ENCODE peak calls at places on chromosomes 16 and 17, in six cellular contexts. Q is IMR-90; L is CD8-positive, alpha-beta T cell; G is CD4-positive, alpha-beta T cell; X is testis; E is AG04450. U is an unnamed sample.

GRCh38 chr16:10321407-10322397 is 64.2 kb upstream of the ATF7IP2 start:
- DNase-seq in Q (no peak), L (no peak), G (no peak), X (peak; percentile 47), E (no peak), U (no peak)

GRCh38 chr17:76076765-76077581 is 2.0 kb upstream of the ZACN start:
- DNase-seq in Q (peak; percentile 41), L (peak; percentile 32), G (peak; percentile 52), X (no peak), E (no peak), U (no peak)

GRCh38 chr16:57235128-57236092 is 9.6 kb upstream of the ARL2BP start:
- DNase-seq in Q (peak; percentile 87), L (no peak), G (no peak), X (no peak), E (peak; percentile 15), U (no peak)

GRCh38 chr16:19753815-19754643 is 36.0 kb downstream of the IQCK start:
- DNase-seq in Q (peak; percentile 83), L (no peak), G (no peak), X (no peak), E (no peak), U (no peak)

GRCh38 chr16:90016339-90016950 is 2.8 kb downstream of the DBNDD1 start:
- DNase-seq in Q (no peak), L (no peak), G (no peak), X (no peak), E (no peak), U (no peak)

GRCh38 chr17:50719924-50720805 is 762 bp downstream of the LUC7L3 start:
- DNase-seq in Q (no peak), L (no peak), G (no peak), X (no peak), E (no peak), U (peak; percentile 15)

GRCh38 chr17:41959336-41960095 is 7.1 kb upstream of the CNP start:
- DNase-seq in Q (peak; percentile 66), L (no peak), G (no peak), X (peak; percentile 77), E (peak; percentile 15), U (no peak)

GRCh38 chr16:62190426-62190825 is 154.2 kb upstream of the CDH8 start:
- DNase-seq in Q (no peak), L (no peak), G (no peak), X (peak; percentile 18), E (no peak), U (no peak)

GRCh38 chr16:50093607-50094570 is 28.1 kb downstream of the HEATR3 start:
- DNase-seq in Q (no peak), L (no peak), G (no peak), X (peak; percentile 58), E (no peak), U (peak; percentile 73)

GRCh38 chr17:77437747-77438146 is 297.0 kb downstream of the SEC14L1 start:
- DNase-seq in Q (no peak), L (no peak), G (no peak), X (no peak), E (no peak), U (no peak)
- H3K27ac ChIP-seq in Q (no peak overlapping the region), L (peak overlapping the region; percentile 39), G (peak overlapping the region; percentile 98), X (no peak overlapping the region), E (peak overlapping the region; percentile 21), U (peak overlapping the region; percentile 66)

GRCh38 chr17:60590075-60590474 is 9.9 kb upstream of the PPM1D start:
- DNase-seq in Q (no peak), L (no peak), G (no peak), X (no peak), E (no peak), U (no peak)

GRCh38 chr17:60585887-60586286 is 14.1 kb upstream of the PPM1D start:
- DNase-seq in Q (no peak), L (no peak), G (no peak), X (no peak), E (no peak), U (no peak)

GRCh38 chr17:60583008-60583407 is 17.0 kb upstream of the PPM1D start:
- DNase-seq in Q (no peak), L (no peak), G (no peak), X (no peak), E (no peak), U (no peak)

DNA sequence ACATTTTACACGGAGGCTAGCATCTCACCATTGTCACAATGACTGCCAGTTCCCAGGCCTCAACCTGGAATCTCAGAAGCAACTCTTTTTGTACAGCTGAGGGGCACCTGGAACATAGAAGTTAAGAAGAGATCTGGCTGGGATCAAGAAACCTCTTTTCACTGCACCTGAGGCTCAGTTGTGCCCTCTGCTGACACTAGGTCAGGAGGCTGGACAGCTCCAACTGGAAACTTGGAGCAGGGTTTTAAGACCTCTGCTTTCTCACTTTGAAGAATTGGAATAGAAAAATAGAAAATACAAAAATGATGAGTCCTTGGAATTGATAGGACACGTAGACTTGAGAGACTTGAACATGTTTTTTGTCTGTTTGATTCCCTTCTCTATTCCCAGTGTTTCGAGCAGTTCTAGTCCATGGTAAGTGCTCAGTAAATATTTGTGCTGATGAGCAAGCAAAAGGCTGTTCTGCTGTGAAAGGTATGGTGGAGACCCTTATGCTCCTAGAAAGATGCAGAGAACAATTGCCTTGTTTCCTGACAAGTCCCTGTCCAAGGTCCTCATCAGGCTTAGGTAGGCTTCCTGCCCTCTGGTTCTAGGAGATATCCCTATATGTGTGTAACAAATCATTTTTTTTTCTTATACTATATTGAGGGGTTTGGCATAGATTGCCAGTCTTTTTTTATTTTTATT is 13.6 kb upstream of the PPM1D start:
- DNase-seq in Q (peak; percentile 13), L (no peak), G (no peak), X (peak; percentile 46), E (no peak), U (no peak)
- TF ChIP-seq CTCF in Q (peak; percentile 29), L (no peak), G (no peak), X (no peak), E (peak; percentile 35), U (no peak)

GRCh38 chr17:13575466-13575865 is 26.3 kb downstream of the HS3ST3A1 start:
- DNase-seq in Q (no peak), L (no peak), G (no peak), X (no peak), E (no peak), U (no peak)
- H3K27ac ChIP-seq in Q (no peak overlapping the region), L (no peak overlapping the region), G (no peak overlapping the region), X (no peak overlapping the region), E (no peak overlapping the region), U (no peak overlapping the region)

GRCh38 chr17:4364622-4365041 is 1.8 kb downstream of the UBE2G1 start:
- DNase-seq in Q (no peak), L (no peak), G (no peak), X (no peak), E (no peak), U (no peak)

GRCh38 chr17:4365628-4366311 is 705 bp downstream of the UBE2G1 start:
- DNase-seq in Q (no peak), L (peak; percentile 28), G (peak; percentile 47), X (peak; percentile 65), E (no peak), U (no peak)

GRCh38 chr17:4365103-4365627 is 1.3 kb downstream of the UBE2G1 start:
- DNase-seq in Q (peak; percentile 88), L (peak; percentile 89), G (peak; percentile 86), X (peak; percentile 95), E (peak; percentile 77), U (peak; percentile 75)

GRCh38 chr17:4358154-4358553 is 8.3 kb downstream of the UBE2G1 start:
- DNase-seq in Q (no peak), L (no peak), G (no peak), X (no peak), E (no peak), U (no peak)

GRCh38 chr17:4362141-4362540 is 4.3 kb downstream of the UBE2G1 start:
- DNase-seq in Q (no peak), L (no peak), G (no peak), X (peak; percentile 37), E (no peak), U (no peak)
- TF ChIP-seq CTCF in Q (no peak), L (no peak), G (no peak), X (no peak), E (no peak), U (no peak)

U was measured in tibial nerve.